ENCODE peak calls at places on chromosomes 7 and 10, in ten cellular contexts. One of them, this sample, is unnamed. For H3K4me1, the result is how much of the 10 kb centered on the place peaks cover.

GRCh38 chr7:107180378-107180777 is 11.6 kb downstream of the HBP1 start:
- DNase-seq in PC-9: peak
- DNase-seq in GM12878: no peak
- DNase-seq in tibial nerve: no peak
- DNase-seq in GM23338: no peak
- DNase-seq in CD8-positive, alpha-beta memory T cell: peak
- DNase-seq in tibial artery: no peak
- DNase-seq in NT2/D1: no peak
- DNase-seq in Caco-2: no peak
- DNase-seq in heart right ventricle: no peak
- DNase-seq in this sample: peak

GRCh38 chr10:114026189-114027040 is 17.3 kb upstream of the ADRB1 start:
- DNase-seq in PC-9: peak
- DNase-seq in GM12878: peak
- DNase-seq in tibial nerve: no peak
- DNase-seq in GM23338: no peak
- DNase-seq in CD8-positive, alpha-beta memory T cell: no peak
- DNase-seq in tibial artery: no peak
- DNase-seq in NT2/D1: no peak
- DNase-seq in Caco-2: no peak
- DNase-seq in heart right ventricle: no peak
- DNase-seq in this sample: no peak

GRCh38 chr7:49995681-49996080 is 97.4 kb downstream of the ZPBP start:
- DNase-seq in PC-9: no peak
- DNase-seq in GM12878: no peak
- DNase-seq in tibial nerve: no peak
- DNase-seq in GM23338: no peak
- DNase-seq in CD8-positive, alpha-beta memory T cell: no peak
- DNase-seq in tibial artery: no peak
- DNase-seq in NT2/D1: no peak
- DNase-seq in Caco-2: no peak
- DNase-seq in heart right ventricle: no peak
- DNase-seq in this sample: no peak

GRCh38 chr10:3398825-3399646 is 226.5 kb upstream of the PITRM1 start:
- DNase-seq in PC-9: peak
- DNase-seq in GM12878: no peak
- DNase-seq in tibial nerve: peak
- DNase-seq in GM23338: no peak
- DNase-seq in CD8-positive, alpha-beta memory T cell: no peak
- DNase-seq in tibial artery: no peak
- DNase-seq in NT2/D1: no peak
- DNase-seq in Caco-2: no peak
- DNase-seq in heart right ventricle: peak
- DNase-seq in this sample: no peak

GRCh38 chr10:49744924-49745605 is 17.1 kb downstream of the OGDHL start:
- DNase-seq in PC-9: no peak
- DNase-seq in GM12878: no peak
- DNase-seq in tibial nerve: no peak
- DNase-seq in GM23338: peak
- DNase-seq in CD8-positive, alpha-beta memory T cell: no peak
- DNase-seq in tibial artery: no peak
- DNase-seq in NT2/D1: no peak
- DNase-seq in Caco-2: no peak
- DNase-seq in heart right ventricle: no peak
- DNase-seq in this sample: no peak

GRCh38 chr10:43202224-43202656 is 64.0 kb downstream of the CSGALNACT2 start:
- DNase-seq in PC-9: peak
- DNase-seq in GM12878: no peak
- DNase-seq in tibial nerve: no peak
- DNase-seq in GM23338: peak
- DNase-seq in CD8-positive, alpha-beta memory T cell: peak
- DNase-seq in tibial artery: peak
- DNase-seq in NT2/D1: no peak
- DNase-seq in Caco-2: peak
- DNase-seq in heart right ventricle: no peak
- DNase-seq in this sample: peak

GRCh38 chr7:143054621-143055020 is 2.5 kb downstream of the OR6V1 start:
- DNase-seq in PC-9: no peak
- DNase-seq in GM12878: no peak
- DNase-seq in tibial nerve: no peak
- DNase-seq in GM23338: no peak
- DNase-seq in CD8-positive, alpha-beta memory T cell: no peak
- DNase-seq in tibial artery: no peak
- DNase-seq in NT2/D1: no peak
- DNase-seq in Caco-2: no peak
- DNase-seq in heart right ventricle: no peak
- DNase-seq in this sample: no peak

GRCh38 chr7:40329601-40330153 is 194.9 kb downstream of the SUGCT start:
- DNase-seq in PC-9: peak
- DNase-seq in GM12878: no peak
- DNase-seq in tibial nerve: no peak
- DNase-seq in GM23338: peak
- DNase-seq in CD8-positive, alpha-beta memory T cell: no peak
- DNase-seq in tibial artery: no peak
- DNase-seq in NT2/D1: peak
- DNase-seq in Caco-2: no peak
- DNase-seq in heart right ventricle: no peak
- DNase-seq in this sample: peak

GRCh38 chr7:9507281-9507680 is 1073.9 kb downstream of the NXPH1 start:
- DNase-seq in PC-9: no peak
- DNase-seq in GM12878: no peak
- DNase-seq in tibial nerve: no peak
- DNase-seq in GM23338: peak
- DNase-seq in CD8-positive, alpha-beta memory T cell: no peak
- DNase-seq in tibial artery: no peak
- DNase-seq in NT2/D1: no peak
- DNase-seq in Caco-2: no peak
- DNase-seq in heart right ventricle: no peak
- DNase-seq in this sample: no peak

GRCh38 chr7:133290041-133290440 is 37.2 kb downstream of the EXOC4 start:
- DNase-seq in PC-9: no peak
- DNase-seq in GM12878: no peak
- DNase-seq in tibial nerve: no peak
- DNase-seq in GM23338: no peak
- DNase-seq in CD8-positive, alpha-beta memory T cell: no peak
- DNase-seq in tibial artery: no peak
- DNase-seq in NT2/D1: no peak
- DNase-seq in Caco-2: no peak
- DNase-seq in heart right ventricle: no peak
- DNase-seq in this sample: no peak

GRCh38 chr10:129511758-129512157 is 44.7 kb downstream of the MGMT start:
- DNase-seq in PC-9: no peak
- DNase-seq in GM12878: no peak
- DNase-seq in tibial nerve: no peak
- DNase-seq in GM23338: peak
- DNase-seq in CD8-positive, alpha-beta memory T cell: no peak
- DNase-seq in tibial artery: no peak
- DNase-seq in NT2/D1: no peak
- DNase-seq in Caco-2: no peak
- DNase-seq in heart right ventricle: no peak
- DNase-seq in this sample: no peak

GRCh38 chr7:128259131-128260056 is 18.3 kb downstream of the LEP start:
- DNase-seq in PC-9: peak
- DNase-seq in GM12878: no peak
- DNase-seq in tibial nerve: no peak
- DNase-seq in GM23338: no peak
- DNase-seq in CD8-positive, alpha-beta memory T cell: no peak
- DNase-seq in tibial artery: no peak
- DNase-seq in NT2/D1: no peak
- DNase-seq in Caco-2: peak
- DNase-seq in heart right ventricle: no peak
- DNase-seq in this sample: peak

GRCh38 chr7:29196971-29197370 is 2.4 kb downstream of the CHN2 start:
- DNase-seq in PC-9: no peak
- DNase-seq in GM12878: no peak
- DNase-seq in tibial nerve: no peak
- DNase-seq in GM23338: no peak
- DNase-seq in CD8-positive, alpha-beta memory T cell: no peak
- DNase-seq in tibial artery: no peak
- DNase-seq in NT2/D1: no peak
- DNase-seq in Caco-2: no peak
- DNase-seq in heart right ventricle: no peak
- DNase-seq in this sample: no peak

GRCh38 chr7:39464350-39465054 is 101.7 kb upstream of the YAE1 start:
- DNase-seq in PC-9: no peak
- DNase-seq in GM12878: no peak
- DNase-seq in tibial nerve: no peak
- DNase-seq in GM23338: no peak
- DNase-seq in CD8-positive, alpha-beta memory T cell: no peak
- DNase-seq in tibial artery: no peak
- DNase-seq in NT2/D1: no peak
- DNase-seq in Caco-2: no peak
- DNase-seq in heart right ventricle: no peak
- DNase-seq in this sample: no peak

DNA sequence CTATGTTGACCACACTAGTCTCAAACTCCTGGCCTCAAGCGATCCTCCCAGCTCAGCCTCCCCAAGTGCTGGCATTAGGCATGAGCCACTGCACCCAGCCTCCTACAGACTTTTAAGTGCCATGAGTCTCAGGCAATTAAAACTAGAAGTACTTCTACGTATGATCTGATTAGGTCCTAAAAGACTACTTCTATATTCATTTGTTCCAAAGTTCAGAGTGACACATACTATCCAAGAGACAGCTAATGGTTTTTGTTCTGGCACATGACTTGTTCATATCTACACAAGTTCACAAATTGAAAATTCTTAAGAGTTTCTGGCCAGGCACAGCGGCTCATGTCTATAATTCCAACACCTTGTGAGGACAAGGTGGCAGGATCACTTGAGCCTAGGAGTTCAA is 11.7 kb downstream of the ARHGAP19 start:
- DNase-seq in PC-9: no peak
- DNase-seq in GM12878: no peak
- DNase-seq in tibial nerve: no peak
- DNase-seq in GM23338: no peak
- DNase-seq in CD8-positive, alpha-beta memory T cell: no peak
- DNase-seq in tibial artery: no peak
- DNase-seq in NT2/D1: no peak
- DNase-seq in Caco-2: no peak
- DNase-seq in heart right ventricle: no peak
- DNase-seq in this sample: peak
- H3K4me1 ChIP-seq in PC-9: under half
- H3K4me1 ChIP-seq in GM12878: under half
- H3K4me1 ChIP-seq in tibial nerve: under half
- H3K4me1 ChIP-seq in GM23338: under half
- H3K4me1 ChIP-seq in CD8-positive, alpha-beta memory T cell: under half
- H3K4me1 ChIP-seq in tibial artery: under half
- H3K4me1 ChIP-seq in NT2/D1: under half
- H3K4me1 ChIP-seq in Caco-2: under half
- H3K4me1 ChIP-seq in heart right ventricle: under half
- H3K4me1 ChIP-seq in this sample: under half

DNA sequence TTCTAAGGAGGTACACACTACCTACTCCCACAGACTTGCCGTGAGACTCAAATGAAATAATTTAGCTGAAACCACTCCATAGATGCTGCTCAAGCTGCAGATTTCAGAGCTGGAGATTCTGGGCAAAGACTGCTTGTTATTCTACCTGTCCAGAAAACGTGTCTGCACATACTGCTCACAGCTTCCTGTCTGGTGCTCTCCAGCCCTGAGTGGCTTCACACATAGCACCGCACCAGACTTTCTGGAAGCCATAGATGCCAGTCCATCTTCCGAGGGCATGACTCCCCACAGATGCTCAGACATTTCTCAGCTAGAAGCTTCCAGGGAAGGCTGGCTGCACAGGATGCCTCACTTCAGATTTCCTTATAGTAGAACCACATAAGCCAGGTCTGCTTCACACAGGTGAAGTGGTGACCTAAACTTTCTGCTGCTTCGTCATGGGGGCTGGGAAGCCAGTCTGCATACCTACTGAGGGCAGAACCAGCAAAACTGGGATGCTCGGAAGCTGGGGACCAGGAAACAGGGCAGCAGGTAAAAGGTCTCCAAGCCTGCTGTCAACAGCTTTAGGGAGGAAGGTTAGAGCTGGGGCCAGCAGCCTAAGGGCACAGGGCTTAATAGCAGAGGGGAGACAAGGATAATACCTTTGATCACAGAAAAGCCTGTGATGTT is 18.2 kb downstream of the CCDC6 start:
- DNase-seq in PC-9: no peak
- DNase-seq in GM12878: no peak
- DNase-seq in tibial nerve: no peak
- DNase-seq in GM23338: no peak
- DNase-seq in CD8-positive, alpha-beta memory T cell: no peak
- DNase-seq in tibial artery: no peak
- DNase-seq in NT2/D1: no peak
- DNase-seq in Caco-2: peak
- DNase-seq in heart right ventricle: no peak
- DNase-seq in this sample: no peak
- H3K4me1 ChIP-seq in PC-9: under half
- H3K4me1 ChIP-seq in GM12878: under half
- H3K4me1 ChIP-seq in tibial nerve: under half
- H3K4me1 ChIP-seq in GM23338: half or more
- H3K4me1 ChIP-seq in CD8-positive, alpha-beta memory T cell: half or more
- H3K4me1 ChIP-seq in tibial artery: under half
- H3K4me1 ChIP-seq in NT2/D1: under half
- H3K4me1 ChIP-seq in Caco-2: under half
- H3K4me1 ChIP-seq in heart right ventricle: under half
- H3K4me1 ChIP-seq in this sample: under half

GRCh38 chr10:68330852-68331454 is 911 bp upstream of the HNRNPH3 start:
- DNase-seq in PC-9: peak
- DNase-seq in GM12878: no peak
- DNase-seq in tibial nerve: no peak
- DNase-seq in GM23338: peak
- DNase-seq in CD8-positive, alpha-beta memory T cell: no peak
- DNase-seq in tibial artery: peak
- DNase-seq in NT2/D1: no peak
- DNase-seq in Caco-2: no peak
- DNase-seq in heart right ventricle: peak
- DNase-seq in this sample: peak
- H3K4me1 ChIP-seq in PC-9: under half
- H3K4me1 ChIP-seq in GM12878: under half
- H3K4me1 ChIP-seq in tibial nerve: under half
- H3K4me1 ChIP-seq in GM23338: under half
- H3K4me1 ChIP-seq in CD8-positive, alpha-beta memory T cell: under half
- H3K4me1 ChIP-seq in tibial artery: under half
- H3K4me1 ChIP-seq in NT2/D1: under half
- H3K4me1 ChIP-seq in Caco-2: under half
- H3K4me1 ChIP-seq in heart right ventricle: under half
- H3K4me1 ChIP-seq in this sample: under half

DNA sequence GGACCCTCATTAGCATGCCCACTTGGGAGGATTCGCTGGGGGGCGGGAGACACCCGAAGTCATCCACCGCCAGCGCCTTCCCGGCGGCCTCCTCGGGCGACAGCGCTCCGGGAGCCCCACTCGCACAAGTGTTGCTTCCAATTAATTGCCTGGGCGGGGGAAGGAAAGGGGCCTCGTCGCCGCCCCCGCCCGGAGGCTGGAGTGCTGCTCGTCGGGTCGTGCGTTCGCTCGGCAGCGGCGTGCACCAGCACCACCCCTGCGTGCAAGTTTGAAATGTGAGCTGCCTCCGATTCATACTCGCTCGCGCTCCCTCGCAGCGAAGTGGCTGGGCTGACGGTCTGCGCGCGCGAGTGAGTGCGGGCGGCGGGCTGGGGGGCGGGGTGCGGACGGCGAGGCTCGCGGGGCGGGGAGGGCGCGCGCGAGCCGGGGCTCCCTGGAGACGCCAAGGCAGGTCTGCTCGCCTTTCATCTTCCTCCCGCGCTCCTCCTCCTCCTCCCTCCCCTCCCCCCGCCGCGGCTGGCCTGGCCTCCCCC is 104.6 kb upstream of the PPIF start:
- DNase-seq in PC-9: peak
- DNase-seq in GM12878: no peak
- DNase-seq in tibial nerve: peak
- DNase-seq in GM23338: peak
- DNase-seq in CD8-positive, alpha-beta memory T cell: peak
- DNase-seq in tibial artery: peak
- DNase-seq in NT2/D1: no peak
- DNase-seq in Caco-2: no peak
- DNase-seq in heart right ventricle: peak
- DNase-seq in this sample: peak
- H3K4me1 ChIP-seq in PC-9: under half
- H3K4me1 ChIP-seq in GM12878: under half
- H3K4me1 ChIP-seq in tibial nerve: half or more
- H3K4me1 ChIP-seq in GM23338: under half
- H3K4me1 ChIP-seq in CD8-positive, alpha-beta memory T cell: under half
- H3K4me1 ChIP-seq in tibial artery: under half
- H3K4me1 ChIP-seq in NT2/D1: under half
- H3K4me1 ChIP-seq in Caco-2: under half
- H3K4me1 ChIP-seq in heart right ventricle: half or more
- H3K4me1 ChIP-seq in this sample: under half

This sample was measured in small intestine.